ENCODE peak calls at places on chromosomes 2 and 18, in ten cellular contexts. W is MM.1S; L is GM23248; Z is body of pancreas; G is esophagus squamous epithelium; R is CD4-positive, CD25-positive, alpha-beta regulatory T cell; E is sigmoid colon; T is CD8-positive, alpha-beta T cell; K is OCI-LY7; Q is hepatocyte. B is an unnamed sample.

GRCh38 chr2:71581015-71581414 is 127.7 kb downstream of the DYSF start:
- DNase-seq in W (no peak), L (peak; percentile 20), Z (no peak), G (no peak), R (no peak), E (no peak), T (no peak), K (no peak), Q (no peak), B (no peak)

GRCh38 chr18:24227976-24228660 is 89.3 kb downstream of the CABYR start:
- DNase-seq in W (no peak), L (peak; percentile 74), Z (no peak), G (no peak), R (no peak), E (no peak), T (no peak), K (no peak), Q (no peak), B (no peak)

GRCh38 chr18:60113396-60113795 is 213.6 kb downstream of the PMAIP1 start:
- DNase-seq in W (no peak), L (no peak), Z (no peak), G (no peak), R (no peak), E (no peak), T (no peak), K (no peak), Q (peak; percentile 9), B (no peak)

GRCh38 chr18:75161629-75162028 is 47.3 kb downstream of the PTGR3 start:
- DNase-seq in W (no peak), L (no peak), Z (peak; percentile 24), G (no peak), R (peak; percentile 13), E (no peak), T (peak; percentile 21), K (peak; percentile 12), Q (no peak), B (peak; percentile 11)

GRCh38 chr2:68838641-68839040 is 32.6 kb downstream of the BMP10 start:
- DNase-seq in W (no peak), L (no peak), Z (no peak), G (no peak), R (no peak), E (no peak), T (no peak), K (no peak), Q (no peak), B (no peak)

GRCh38 chr2:242015366-242016065 is 146.0 kb downstream of the RTP5 start:
- DNase-seq in W (peak; percentile 71), L (no peak), Z (peak; percentile 1), G (no peak), R (no peak), E (peak; percentile 36), T (no peak), K (no peak), Q (no peak), B (no peak)

GRCh38 chr18:58539659-58540380 is 89.1 kb downstream of the ALPK2 start:
- DNase-seq in W (no peak), L (no peak), Z (no peak), G (no peak), R (no peak), E (no peak), T (no peak), K (no peak), Q (no peak), B (no peak)

GRCh38 chr2:55133467-55134315 is 83.4 kb upstream of the RTN4 start:
- DNase-seq in W (peak; percentile 57), L (peak; percentile 94), Z (peak; percentile 11), G (no peak), R (peak; percentile 71), E (peak; percentile 74), T (peak; percentile 11), K (no peak), Q (peak; percentile 77), B (no peak)

DNA sequence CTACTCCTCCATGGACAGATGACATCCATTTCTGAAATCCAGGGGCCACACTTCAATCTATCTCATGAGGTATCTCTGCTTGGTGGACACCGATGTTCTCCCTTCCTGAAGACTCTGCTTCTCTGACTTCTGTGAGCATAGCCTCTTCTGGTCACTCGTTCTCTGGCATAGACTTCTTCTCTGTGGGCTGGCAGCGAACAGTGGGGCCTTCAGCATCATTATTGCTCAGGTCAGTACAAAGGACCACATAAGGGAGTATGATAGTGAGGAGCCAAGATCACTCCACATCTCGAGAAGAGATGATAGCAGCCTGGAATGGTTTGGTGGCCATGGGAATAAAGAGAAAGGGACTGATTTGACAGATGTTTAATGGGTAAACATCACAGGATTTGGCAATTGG is 8.0 kb upstream of the KCMF1 start:
- DNase-seq in W (no peak), L (no peak), Z (no peak), G (no peak), R (no peak), E (peak; percentile 7), T (no peak), K (no peak), Q (no peak), B (no peak)
- H3K27ac ChIP-seq in W (no peak overlapping the region), L (no peak overlapping the region), Z (peak overlapping the region; percentile 64), G (no peak overlapping the region), R (no peak overlapping the region), E (no peak overlapping the region), T (no peak overlapping the region), K (no peak overlapping the region), Q (no peak overlapping the region), B (no peak overlapping the region)

DNA sequence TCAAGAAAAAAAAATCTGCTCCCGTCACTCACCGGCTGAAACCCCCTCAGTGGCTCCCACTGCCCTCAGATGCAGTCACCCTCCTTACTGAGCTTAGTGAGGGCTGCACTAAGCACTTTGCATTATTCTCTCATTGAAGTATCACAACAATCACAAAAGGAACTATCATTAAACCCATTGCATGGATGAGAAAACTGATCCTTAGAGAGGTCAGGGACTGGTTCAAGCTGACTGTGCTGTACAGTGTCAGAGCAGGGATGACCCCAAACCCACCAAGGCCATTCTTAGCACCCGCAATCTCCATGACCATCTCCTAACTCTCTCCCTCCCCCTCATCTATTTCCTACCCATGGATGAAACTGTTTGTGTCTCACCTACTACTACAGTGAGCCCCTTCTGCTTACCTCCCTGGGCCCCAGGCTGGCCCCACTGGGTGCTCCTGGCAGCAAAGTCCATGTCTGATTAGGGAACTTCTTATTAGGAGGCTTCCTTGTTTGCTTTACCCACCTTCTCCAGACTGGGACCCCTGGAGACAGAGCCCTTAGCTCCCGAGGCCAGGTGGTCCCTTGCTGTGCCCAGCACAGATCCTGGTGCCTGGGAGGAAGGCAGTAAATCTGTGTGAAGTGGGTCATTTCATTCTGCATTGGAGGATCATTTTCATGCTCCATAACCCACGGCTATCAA is 139.3 kb upstream of the ID2 start:
- DNase-seq in W (no peak), L (no peak), Z (no peak), G (no peak), R (no peak), E (no peak), T (no peak), K (no peak), Q (no peak), B (no peak)
- H3K27ac ChIP-seq in W (peak overlapping the region; percentile 90), L (no peak overlapping the region), Z (no peak overlapping the region), G (peak overlapping the region; percentile 88), R (peak overlapping the region; percentile 72), E (peak overlapping the region; percentile 53), T (no peak overlapping the region), K (peak overlapping the region; percentile 98), Q (no peak overlapping the region), B (peak overlapping the region; percentile 12)

GRCh38 chr2:48341556-48342133 is 188.3 kb upstream of the STON1 start:
- DNase-seq in W (no peak), L (no peak), Z (no peak), G (no peak), R (no peak), E (no peak), T (no peak), K (no peak), Q (no peak), B (no peak)

GRCh38 chr2:48344441-48344756 is 185.6 kb upstream of the STON1 start:
- DNase-seq in W (no peak), L (no peak), Z (no peak), G (no peak), R (no peak), E (no peak), T (no peak), K (no peak), Q (no peak), B (no peak)

GRCh38 chr2:48345176-48345575 is 184.8 kb upstream of the STON1 start:
- DNase-seq in W (no peak), L (no peak), Z (no peak), G (no peak), R (no peak), E (no peak), T (no peak), K (no peak), Q (no peak), B (no peak)

GRCh38 chr2:48343154-48343553 is 186.8 kb upstream of the STON1 start:
- DNase-seq in W (no peak), L (no peak), Z (no peak), G (no peak), R (no peak), E (no peak), T (no peak), K (no peak), Q (no peak), B (no peak)

DNA sequence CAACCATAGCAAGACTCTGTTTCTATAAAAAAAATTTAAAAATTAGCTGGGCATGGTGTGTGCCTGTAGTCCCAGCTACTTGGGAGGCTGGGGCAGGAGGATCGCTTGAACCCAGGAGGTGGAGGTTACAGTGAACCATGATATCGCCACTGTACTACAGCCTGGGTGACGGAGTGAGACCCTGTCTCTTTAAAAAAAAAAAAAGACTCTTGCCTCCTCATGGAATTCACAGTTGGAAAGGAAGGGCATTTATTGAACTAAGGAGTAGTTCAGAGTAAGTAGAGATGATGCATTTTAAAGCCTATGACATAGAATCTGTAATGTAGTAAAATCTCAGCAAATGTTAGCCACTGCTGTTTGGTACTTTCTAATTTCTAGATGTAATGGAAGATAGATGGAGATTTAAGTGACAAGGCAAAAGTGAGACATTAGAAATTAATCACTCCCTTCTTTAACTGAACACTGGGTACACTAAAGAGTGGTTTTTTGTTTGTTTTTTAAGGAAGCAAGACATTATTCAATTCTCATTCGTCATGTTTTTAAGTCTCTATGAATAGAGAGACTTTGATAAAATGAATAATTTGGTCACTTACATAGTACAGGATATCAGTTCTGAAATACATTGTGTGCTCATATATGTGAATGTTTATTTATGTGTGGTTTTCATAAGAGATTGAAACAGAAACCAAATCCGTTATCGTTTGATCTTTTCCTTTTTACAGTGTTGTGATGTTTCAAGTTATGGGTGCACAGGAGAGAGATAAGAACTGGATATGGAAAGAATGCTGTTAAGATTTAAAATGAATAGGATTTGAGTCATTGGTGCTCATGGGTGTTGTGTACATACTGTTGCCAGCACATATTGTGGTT is 186.1 kb upstream of the STON1 start:
- DNase-seq in W (peak; percentile 66), L (peak; percentile 85), Z (no peak), G (no peak), R (peak; percentile 66), E (no peak), T (no peak), K (no peak), Q (peak; percentile 15), B (no peak)
- H3K27ac ChIP-seq in W (peak overlapping the region; percentile 34), L (peak overlapping the region; percentile 85), Z (no peak overlapping the region), G (peak overlapping the region; percentile 53), R (peak overlapping the region; percentile 85), E (peak overlapping the region; percentile 23), T (peak overlapping the region; percentile 35), K (no peak overlapping the region), Q (peak overlapping the region; percentile 67), B (peak overlapping the region; percentile 84)

GRCh38 chr2:105396254-105397024 is 2.4 kb downstream of the FHL2 start:
- DNase-seq in W (no peak), L (peak; percentile 100), Z (no peak), G (no peak), R (no peak), E (peak; percentile 74), T (no peak), K (no peak), Q (peak; percentile 80), B (no peak)

GRCh38 chr2:105393373-105394055 is 5.3 kb downstream of the FHL2 start:
- DNase-seq in W (no peak), L (peak; percentile 73), Z (no peak), G (no peak), R (no peak), E (no peak), T (no peak), K (no peak), Q (no peak), B (no peak)

GRCh38 chr2:105397025-105397722 is 1.7 kb downstream of the FHL2 start:
- DNase-seq in W (no peak), L (peak; percentile 42), Z (no peak), G (no peak), R (no peak), E (no peak), T (no peak), K (no peak), Q (no peak), B (no peak)

GRCh38 chr2:105395691-105396090 is 3.2 kb downstream of the FHL2 start:
- DNase-seq in W (no peak), L (no peak), Z (no peak), G (no peak), R (no peak), E (no peak), T (no peak), K (no peak), Q (no peak), B (no peak)

GRCh38 chr2:105394951-105395611 is 3.8 kb downstream of the FHL2 start:
- DNase-seq in W (no peak), L (peak; percentile 46), Z (no peak), G (no peak), R (no peak), E (no peak), T (no peak), K (no peak), Q (no peak), B (no peak)
- H3K27ac ChIP-seq in W (no peak overlapping the region), L (peak overlapping the region; percentile 98), Z (no peak overlapping the region), G (peak overlapping the region; percentile 88), R (no peak overlapping the region), E (peak overlapping the region; percentile 89), T (no peak overlapping the region), K (no peak overlapping the region), Q (no peak overlapping the region), B (no peak overlapping the region)